ENCODE peak calls at places on chromosomes 7 and 10, in six cellular contexts. One of them, this sample, is unnamed.

GRCh38 chr7:108669958-108670357 is 100.3 kb downstream of the DNAJB9 start:
- DNase-seq in neuronal stem cell: no peak
- DNase-seq in trophoblast cell: no peak
- DNase-seq in mesenchymal stem cell: no peak
- DNase-seq in H1: no peak
- DNase-seq in IMR-90: no peak
- DNase-seq in this sample: peak; percentile 6

GRCh38 chr7:101950450-101951119 is 133.2 kb downstream of the CUX1 start:
- DNase-seq in IMR-90: peak; percentile 78
- DNase-seq in H1: no peak
- DNase-seq in mesenchymal stem cell: peak; percentile 95
- DNase-seq in neuronal stem cell: no peak
- DNase-seq in trophoblast cell: peak; percentile 15
- DNase-seq in this sample: peak; percentile 84

GRCh38 chr10:79434223-79434687 is 11.2 kb downstream of the ZCCHC24 start:
- DNase-seq in H1: no peak
- DNase-seq in neuronal stem cell: no peak
- DNase-seq in mesenchymal stem cell: peak; percentile 50
- DNase-seq in IMR-90: peak; percentile 63
- DNase-seq in trophoblast cell: no peak
- DNase-seq in this sample: no peak

GRCh38 chr10:5832946-5833345 is 19.7 kb upstream of the GDI2 start:
- DNase-seq in trophoblast cell: peak; percentile 53
- DNase-seq in IMR-90: no peak
- DNase-seq in neuronal stem cell: no peak
- DNase-seq in H1: no peak
- DNase-seq in mesenchymal stem cell: no peak
- DNase-seq in this sample: no peak

GRCh38 chr10:18501198-18501597 is 150.2 kb downstream of the NSUN6 start:
- DNase-seq in IMR-90: peak; percentile 72
- DNase-seq in H1: no peak
- DNase-seq in mesenchymal stem cell: no peak
- DNase-seq in trophoblast cell: no peak
- DNase-seq in neuronal stem cell: no peak
- DNase-seq in this sample: no peak

GRCh38 chr10:7488418-7488829 is 77.6 kb upstream of the SFMBT2 start:
- DNase-seq in H1: no peak
- DNase-seq in trophoblast cell: no peak
- DNase-seq in IMR-90: peak; percentile 15
- DNase-seq in mesenchymal stem cell: peak; percentile 78
- DNase-seq in neuronal stem cell: no peak
- DNase-seq in this sample: no peak

GRCh38 chr10:59995862-59996261 is 89.5 kb upstream of the CCDC6 start:
- DNase-seq in mesenchymal stem cell: no peak
- DNase-seq in trophoblast cell: no peak
- DNase-seq in IMR-90: no peak
- DNase-seq in H1: no peak
- DNase-seq in neuronal stem cell: no peak
- DNase-seq in this sample: no peak

GRCh38 chr10:128912568-128913311 is 554.3 kb upstream of the MGMT start:
- DNase-seq in trophoblast cell: no peak
- DNase-seq in neuronal stem cell: no peak
- DNase-seq in mesenchymal stem cell: no peak
- DNase-seq in H1: no peak
- DNase-seq in IMR-90: no peak
- DNase-seq in this sample: no peak

GRCh38 chr7:22348379-22348778 is 8.6 kb downstream of the RAPGEF5 start:
- DNase-seq in mesenchymal stem cell: no peak
- DNase-seq in IMR-90: no peak
- DNase-seq in neuronal stem cell: no peak
- DNase-seq in trophoblast cell: no peak
- DNase-seq in H1: no peak
- DNase-seq in this sample: no peak

GRCh38 chr10:11869211-11869610 is 46.1 kb downstream of the PROSER2 start:
- DNase-seq in mesenchymal stem cell: no peak
- DNase-seq in trophoblast cell: peak; percentile 80
- DNase-seq in neuronal stem cell: no peak
- DNase-seq in H1: no peak
- DNase-seq in IMR-90: no peak
- DNase-seq in this sample: peak; percentile 50

GRCh38 chr7:28957064-28957821 is 887 bp downstream of the TRIL start:
- DNase-seq in IMR-90: no peak
- DNase-seq in H1: no peak
- DNase-seq in mesenchymal stem cell: no peak
- DNase-seq in neuronal stem cell: peak; percentile 40
- DNase-seq in trophoblast cell: no peak
- DNase-seq in this sample: peak; percentile 65

GRCh38 chr10:33115720-33116119 is 157.7 kb upstream of the ITGB1 start:
- DNase-seq in neuronal stem cell: no peak
- DNase-seq in IMR-90: peak; percentile 63
- DNase-seq in trophoblast cell: peak; percentile 14
- DNase-seq in H1: no peak
- DNase-seq in mesenchymal stem cell: no peak
- DNase-seq in this sample: no peak

GRCh38 chr10:99631496-99631895 is 11.3 kb upstream of the SLC25A28 start:
- DNase-seq in IMR-90: peak; percentile 78
- DNase-seq in mesenchymal stem cell: peak; percentile 32
- DNase-seq in H1: no peak
- DNase-seq in trophoblast cell: no peak
- DNase-seq in neuronal stem cell: no peak
- DNase-seq in this sample: no peak

GRCh38 chr7:104656467-104656866 is 328.1 kb downstream of the LHFPL3 start:
- DNase-seq in neuronal stem cell: no peak
- DNase-seq in mesenchymal stem cell: no peak
- DNase-seq in trophoblast cell: no peak
- DNase-seq in H1: no peak
- DNase-seq in IMR-90: no peak
- DNase-seq in this sample: peak; percentile 2

GRCh38 chr7:27236053-27236410 is 6.6 kb upstream of the EVX1 start:
- DNase-seq in trophoblast cell: no peak
- DNase-seq in mesenchymal stem cell: no peak
- DNase-seq in neuronal stem cell: no peak
- DNase-seq in IMR-90: no peak
- DNase-seq in H1: no peak
- DNase-seq in this sample: peak; percentile 61

GRCh38 chr10:113023017-113023416 is 73.0 kb downstream of the TCF7L2 start:
- DNase-seq in mesenchymal stem cell: no peak
- DNase-seq in neuronal stem cell: no peak
- DNase-seq in trophoblast cell: no peak
- DNase-seq in IMR-90: no peak
- DNase-seq in H1: no peak
- DNase-seq in this sample: no peak

GRCh38 chr10:3166496-3167290 is 5.9 kb downstream of the PITRM1 start:
- DNase-seq in IMR-90: no peak
- DNase-seq in H1: no peak
- DNase-seq in neuronal stem cell: no peak
- DNase-seq in trophoblast cell: peak; percentile 77
- DNase-seq in mesenchymal stem cell: no peak
- DNase-seq in this sample: no peak

GRCh38 chr7:124497209-124497608 is 268.4 kb downstream of the GPR37 start:
- DNase-seq in IMR-90: no peak
- DNase-seq in neuronal stem cell: no peak
- DNase-seq in trophoblast cell: no peak
- DNase-seq in mesenchymal stem cell: no peak
- DNase-seq in H1: no peak
- DNase-seq in this sample: no peak

GRCh38 chr10:73251683-73252444 is 580 bp downstream of the MRPS16 start:
- DNase-seq in IMR-90: no peak
- DNase-seq in H1: no peak
- DNase-seq in neuronal stem cell: peak; percentile 17
- DNase-seq in mesenchymal stem cell: peak; percentile 42
- DNase-seq in trophoblast cell: no peak
- DNase-seq in this sample: peak; percentile 54

GRCh38 chr10:122498521-122498920 is 37.2 kb downstream of the HTRA1 start:
- DNase-seq in neuronal stem cell: no peak
- DNase-seq in H1: no peak
- DNase-seq in mesenchymal stem cell: no peak
- DNase-seq in IMR-90: no peak
- DNase-seq in trophoblast cell: no peak
- DNase-seq in this sample: no peak

GRCh38 chr10:108000365-108000764 is 835.9 kb upstream of the SORCS1 start:
- DNase-seq in mesenchymal stem cell: no peak
- DNase-seq in IMR-90: no peak
- DNase-seq in trophoblast cell: no peak
- DNase-seq in neuronal stem cell: no peak
- DNase-seq in H1: no peak
- DNase-seq in this sample: no peak

GRCh38 chr10:60892571-60892970 is 51.4 kb downstream of the RHOBTB1 start:
- DNase-seq in trophoblast cell: no peak
- DNase-seq in mesenchymal stem cell: no peak
- DNase-seq in IMR-90: no peak
- DNase-seq in H1: no peak
- DNase-seq in neuronal stem cell: no peak
- DNase-seq in this sample: no peak

GRCh38 chr7:111076205-111076604 is 14.7 kb upstream of the LRRN3 start:
- DNase-seq in neuronal stem cell: no peak
- DNase-seq in IMR-90: peak; percentile 74
- DNase-seq in H1: no peak
- DNase-seq in mesenchymal stem cell: no peak
- DNase-seq in trophoblast cell: peak; percentile 72
- DNase-seq in this sample: no peak

GRCh38 chr7:97015787-97016391 is 8.7 kb downstream of the DLX5 start:
- DNase-seq in neuronal stem cell: no peak
- DNase-seq in H1: no peak
- DNase-seq in IMR-90: no peak
- DNase-seq in trophoblast cell: peak; percentile 38
- DNase-seq in mesenchymal stem cell: no peak
- DNase-seq in this sample: no peak

GRCh38 chr7:94417921-94418320 is 23.2 kb downstream of the COL1A2 start:
- DNase-seq in IMR-90: no peak
- DNase-seq in neuronal stem cell: no peak
- DNase-seq in trophoblast cell: no peak
- DNase-seq in mesenchymal stem cell: no peak
- DNase-seq in H1: no peak
- DNase-seq in this sample: no peak

GRCh38 chr10:86862373-86862772 is 95.0 kb downstream of the MMRN2 start:
- DNase-seq in neuronal stem cell: no peak
- DNase-seq in mesenchymal stem cell: no peak
- DNase-seq in trophoblast cell: no peak
- DNase-seq in IMR-90: no peak
- DNase-seq in H1: no peak
- DNase-seq in this sample: peak; percentile 40

GRCh38 chr7:78139335-78139734 is 340.8 kb downstream of the PHTF2 start:
- DNase-seq in IMR-90: peak; percentile 56
- DNase-seq in mesenchymal stem cell: peak; percentile 89
- DNase-seq in H1: no peak
- DNase-seq in neuronal stem cell: no peak
- DNase-seq in trophoblast cell: no peak
- DNase-seq in this sample: no peak

GRCh38 chr7:32609463-32609862 is 114.2 kb downstream of the AVL9 start:
- DNase-seq in mesenchymal stem cell: no peak
- DNase-seq in neuronal stem cell: no peak
- DNase-seq in H1: no peak
- DNase-seq in IMR-90: no peak
- DNase-seq in trophoblast cell: no peak
- DNase-seq in this sample: no peak
- H2AK5ac ChIP-seq in mesenchymal stem cell: no peak overlapping the region
- H2AK5ac ChIP-seq in neuronal stem cell: no peak overlapping the region
- H2AK5ac ChIP-seq in H1: no peak overlapping the region
- H2AK5ac ChIP-seq in IMR-90: no peak overlapping the region
- H2AK5ac ChIP-seq in trophoblast cell: no peak overlapping the region
- H2AK5ac ChIP-seq in this sample: no peak overlapping the region

DNA sequence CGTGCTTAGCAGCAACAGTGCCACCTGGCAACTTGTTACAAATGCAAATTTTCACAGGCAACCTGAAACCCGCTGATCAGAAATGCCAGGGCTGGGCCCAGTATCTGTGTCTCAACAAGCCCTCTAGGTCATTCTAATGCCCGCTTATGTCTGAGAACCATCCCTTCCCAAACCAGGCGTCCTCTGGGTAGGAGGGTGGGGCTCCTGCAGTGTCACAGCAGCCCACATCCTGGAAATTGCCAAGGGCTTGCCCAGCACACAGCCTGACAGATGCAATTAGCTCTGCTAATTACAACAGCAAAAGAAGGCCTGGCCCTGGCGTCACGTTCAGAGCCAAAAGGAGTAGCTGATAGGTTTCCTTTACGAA is 15.9 kb downstream of the ITPRIP start:
- DNase-seq in neuronal stem cell: no peak
- DNase-seq in IMR-90: no peak
- DNase-seq in trophoblast cell: no peak
- DNase-seq in H1: no peak
- DNase-seq in mesenchymal stem cell: no peak
- DNase-seq in this sample: no peak
- H3K4me3 ChIP-seq in neuronal stem cell: no peak overlapping the region
- H3K4me3 ChIP-seq in IMR-90: no peak overlapping the region
- H3K4me3 ChIP-seq in trophoblast cell: no peak overlapping the region
- H3K4me3 ChIP-seq in H1: no peak overlapping the region
- H3K4me3 ChIP-seq in mesenchymal stem cell: no peak overlapping the region
- H3K4me3 ChIP-seq in this sample: no peak overlapping the region

DNA sequence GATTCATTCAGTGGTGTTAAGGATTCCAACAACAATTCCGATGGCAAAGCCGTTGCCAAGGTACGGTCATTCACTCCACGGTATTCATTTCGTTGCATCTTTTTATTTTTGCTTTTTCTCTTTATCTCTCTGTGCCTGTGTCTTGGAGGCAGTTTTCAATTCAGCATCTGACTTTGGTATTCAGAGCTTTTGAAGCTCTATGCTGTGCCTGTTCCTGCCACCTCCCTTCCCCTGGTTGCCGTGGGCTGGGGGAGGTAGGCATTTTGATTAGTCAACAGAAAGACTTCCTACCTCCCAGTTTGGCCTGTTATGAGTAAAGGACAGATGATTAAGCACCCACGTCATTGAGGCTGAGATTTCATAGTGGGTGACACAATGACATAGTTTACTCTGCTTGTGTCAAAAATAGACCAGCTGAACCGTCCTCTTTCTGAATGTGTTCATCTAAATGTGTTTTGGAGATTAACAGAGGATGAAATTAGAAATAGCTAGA is 149.5 kb downstream of the ARID5B start:
- DNase-seq in H1: no peak
- DNase-seq in IMR-90: peak; percentile 96
- DNase-seq in trophoblast cell: peak; percentile 89
- DNase-seq in neuronal stem cell: no peak
- DNase-seq in mesenchymal stem cell: peak; percentile 96
- DNase-seq in this sample: peak; percentile 84
- H3K4me1 ChIP-seq in H1: peaks cover 7% of the 10 kb centered on the region
- H3K4me1 ChIP-seq in IMR-90: peaks cover 22% of the 10 kb centered on the region
- H3K4me1 ChIP-seq in trophoblast cell: peaks cover 14% of the 10 kb centered on the region
- H3K4me1 ChIP-seq in neuronal stem cell: peaks cover 35% of the 10 kb centered on the region
- H3K4me1 ChIP-seq in mesenchymal stem cell: peaks cover 10% of the 10 kb centered on the region
- H3K4me1 ChIP-seq in this sample: peaks cover 14% of the 10 kb centered on the region

GRCh38 chr7:2299131-2299829 is 15.0 kb downstream of the SNX8 start:
- DNase-seq in trophoblast cell: no peak
- DNase-seq in H1: no peak
- DNase-seq in IMR-90: peak; percentile 88
- DNase-seq in neuronal stem cell: no peak
- DNase-seq in mesenchymal stem cell: peak; percentile 47
- DNase-seq in this sample: no peak

GRCh38 chr7:2301510-2301860 is 12.8 kb downstream of the SNX8 start:
- DNase-seq in neuronal stem cell: no peak
- DNase-seq in trophoblast cell: no peak
- DNase-seq in H1: no peak
- DNase-seq in mesenchymal stem cell: peak; percentile 35
- DNase-seq in IMR-90: no peak
- DNase-seq in this sample: peak; percentile 86

GRCh38 chr7:2295936-2296620 is 18.2 kb downstream of the SNX8 start:
- DNase-seq in neuronal stem cell: no peak
- DNase-seq in IMR-90: no peak
- DNase-seq in trophoblast cell: no peak
- DNase-seq in mesenchymal stem cell: no peak
- DNase-seq in H1: no peak
- DNase-seq in this sample: no peak

GRCh38 chr7:2296830-2297229 is 17.4 kb downstream of the SNX8 start:
- DNase-seq in IMR-90: no peak
- DNase-seq in neuronal stem cell: no peak
- DNase-seq in mesenchymal stem cell: no peak
- DNase-seq in trophoblast cell: no peak
- DNase-seq in H1: no peak
- DNase-seq in this sample: no peak

GRCh38 chr7:2299853-2300512 is 14.3 kb downstream of the SNX8 start:
- DNase-seq in IMR-90: no peak
- DNase-seq in neuronal stem cell: no peak
- DNase-seq in trophoblast cell: no peak
- DNase-seq in mesenchymal stem cell: no peak
- DNase-seq in H1: no peak
- DNase-seq in this sample: no peak
- H2AK5ac ChIP-seq in IMR-90: peak overlapping the region; percentile 70
- H2AK5ac ChIP-seq in neuronal stem cell: no peak overlapping the region
- H2AK5ac ChIP-seq in trophoblast cell: no peak overlapping the region
- H2AK5ac ChIP-seq in mesenchymal stem cell: no peak overlapping the region
- H2AK5ac ChIP-seq in H1: no peak overlapping the region
- H2AK5ac ChIP-seq in this sample: no peak overlapping the region

This sample was measured in mesendoderm.